ENCODE peak calls at places on chromosomes 13 and 19, in ten cellular contexts. D, J, L, U, Y, M, A, O, G and X are unnamed samples.

GRCh38 chr13:80952158-80952557 is 611.2 kb upstream of the SPRY2 start:
- DNase-seq in D (no peak), J (no peak), L (no peak), U (no peak), Y (no peak), M (no peak), A (no peak), O (no peak), G (no peak), X (no peak)

GRCh38 chr19:1507763-1508506 is 4.9 kb downstream of the ADAMTSL5 start:
- DNase-seq in D (peak; percentile 100), J (peak; percentile 93), L (peak; percentile 92), U (peak; percentile 86), Y (peak; percentile 67), M (peak; percentile 95), A (peak; percentile 93), O (peak; percentile 95), G (peak; percentile 97), X (peak; percentile 91)

GRCh38 chr19:15124572-15125231 is 17.5 kb downstream of the SYDE1 start:
- DNase-seq in D (peak; percentile 90), J (no peak), L (no peak), U (no peak), Y (no peak), M (peak; percentile 90), A (no peak), O (no peak), G (no peak), X (peak; percentile 27)

GRCh38 chr13:44159633-44160279 is 213.9 kb upstream of the SERP2 start:
- DNase-seq in D (no peak), J (no peak), L (no peak), U (peak; percentile 54), Y (no peak), M (no peak), A (peak; percentile 51), O (peak; percentile 58), G (no peak), X (no peak)

GRCh38 chr19:20964798-20965197 is 41.7 kb downstream of the ZNF85 start:
- DNase-seq in D (no peak), J (no peak), L (no peak), U (no peak), Y (no peak), M (no peak), A (no peak), O (no peak), G (no peak), X (peak; percentile 22)

GRCh38 chr19:35142531-35143230 is 374 bp upstream of the FXYD7 start:
- DNase-seq in D (peak; percentile 95), J (peak; percentile 72), L (peak; percentile 40), U (peak; percentile 69), Y (no peak), M (no peak), A (no peak), O (no peak), G (peak; percentile 52), X (no peak)

GRCh38 chr13:37595162-37595561 is 3.4 kb downstream of the POSTN start:
- DNase-seq in D (peak; percentile 72), J (no peak), L (no peak), U (no peak), Y (no peak), M (no peak), A (peak; percentile 73), O (no peak), G (peak; percentile 73), X (no peak)

GRCh38 chr13:98476538-98476966 is 100.4 kb downstream of the STK24 start:
- DNase-seq in D (peak; percentile 97), J (no peak), L (peak; percentile 45), U (peak; percentile 80), Y (peak; percentile 79), M (peak; percentile 72), A (peak; percentile 96), O (peak; percentile 46), G (peak; percentile 82), X (peak; percentile 41)

GRCh38 chr19:16106121-16106520 is 5.6 kb upstream of the RAB8A start:
- DNase-seq in D (peak; percentile 88), J (no peak), L (no peak), U (no peak), Y (no peak), M (no peak), A (peak; percentile 59), O (no peak), G (peak; percentile 43), X (no peak)

GRCh38 chr19:42323852-42324654 is 1.4 kb upstream of the MEGF8 start:
- DNase-seq in D (peak; percentile 80), J (no peak), L (no peak), U (no peak), Y (no peak), M (no peak), A (no peak), O (no peak), G (no peak), X (peak; percentile 10)

GRCh38 chr13:20847298-20847697 is 55.2 kb downstream of the XPO4 start:
- DNase-seq in D (no peak), J (no peak), L (no peak), U (no peak), Y (no peak), M (no peak), A (peak; percentile 26), O (no peak), G (peak; percentile 48), X (no peak)

GRCh38 chr13:30892966-30893365 is 13.1 kb upstream of the MEDAG start:
- DNase-seq in D (no peak), J (peak; percentile 65), L (no peak), U (no peak), Y (no peak), M (peak; percentile 79), A (peak; percentile 56), O (no peak), G (peak; percentile 75), X (peak; percentile 20)

GRCh38 chr13:99065250-99066015 is 87.6 kb upstream of the DOCK9 start:
- DNase-seq in D (no peak), J (no peak), L (no peak), U (no peak), Y (no peak), M (no peak), A (no peak), O (no peak), G (no peak), X (no peak)

GRCh38 chr13:100438059-100438788 is 150.4 kb downstream of the GGACT start:
- DNase-seq in D (no peak), J (no peak), L (no peak), U (no peak), Y (no peak), M (no peak), A (no peak), O (no peak), G (no peak), X (no peak)

GRCh38 chr13:32164622-32165268 is 133.2 kb downstream of the FRY start:
- DNase-seq in D (peak; percentile 34), J (peak; percentile 81), L (no peak), U (peak; percentile 10), Y (no peak), M (no peak), A (peak; percentile 68), O (no peak), G (peak; percentile 84), X (peak; percentile 18)

GRCh38 chr19:33796164-33797100 is at the start of gene KCTD15:
- DNase-seq in D (peak; percentile 92), J (peak; percentile 67), L (peak; percentile 48), U (peak; percentile 37), Y (no peak), M (peak; percentile 64), A (peak; percentile 59), O (no peak), G (peak; percentile 75), X (peak; percentile 59)

GRCh38 chr13:113077953-113078894 is 27.4 kb upstream of the F7 start:
- DNase-seq in D (no peak), J (no peak), L (no peak), U (no peak), Y (no peak), M (peak; percentile 37), A (no peak), O (no peak), G (no peak), X (no peak)
- H3K27me3 ChIP-seq in D (no peaks in the 10 kb centered on the region), J (no peaks in the 10 kb centered on the region), L (no peaks in the 10 kb centered on the region), U (no peaks in the 10 kb centered on the region), Y (no peaks in the 10 kb centered on the region), M (no peaks in the 10 kb centered on the region), A (no peaks in the 10 kb centered on the region), O (no peaks in the 10 kb centered on the region), G (no peaks in the 10 kb centered on the region), X (no peaks in the 10 kb centered on the region)

GRCh38 chr19:29202281-29202680 is 10.7 kb downstream of the UQCRFS1 start:
- DNase-seq in D (no peak), J (no peak), L (no peak), U (no peak), Y (no peak), M (no peak), A (no peak), O (no peak), G (no peak), X (no peak)
- H3K27me3 ChIP-seq in D (no peaks in the 10 kb centered on the region), J (no peaks in the 10 kb centered on the region), L (no peaks in the 10 kb centered on the region), U (no peaks in the 10 kb centered on the region), Y (no peaks in the 10 kb centered on the region), M (no peaks in the 10 kb centered on the region), A (no peaks in the 10 kb centered on the region), O (no peaks in the 10 kb centered on the region), G (no peaks in the 10 kb centered on the region), X (no peaks in the 10 kb centered on the region)

DNA sequence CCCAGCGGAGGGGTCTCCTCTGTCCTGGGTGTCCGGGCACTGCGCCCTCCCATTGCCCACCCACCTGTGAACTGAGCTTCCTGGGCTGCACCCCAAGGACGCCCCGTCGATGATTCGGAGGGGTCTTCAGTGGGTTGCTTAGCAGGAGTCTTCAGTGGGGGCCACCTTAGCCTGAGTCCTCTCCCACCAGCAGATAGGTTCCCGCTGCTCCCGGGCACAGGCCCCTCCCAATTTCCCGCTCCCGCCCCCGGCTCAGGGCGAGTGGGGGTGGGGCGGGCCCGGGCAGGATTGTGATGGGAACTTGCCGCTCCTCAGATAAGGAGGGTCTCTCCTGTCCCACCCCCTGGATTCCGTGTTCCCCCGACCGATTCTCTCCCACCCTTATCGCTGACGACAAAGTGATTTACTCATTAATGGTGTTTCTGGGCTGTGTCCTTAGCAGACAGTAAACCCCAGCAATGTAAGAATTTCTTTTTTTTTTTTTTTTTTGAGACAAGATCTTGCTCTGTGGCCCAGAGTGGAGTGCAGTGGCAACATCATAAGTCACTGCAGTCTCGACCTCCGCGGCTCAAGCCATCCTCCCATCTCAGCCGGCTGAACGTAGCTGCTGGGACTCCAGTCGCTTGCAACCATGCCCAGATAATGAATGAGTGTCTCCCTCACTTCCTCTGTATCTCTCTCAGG is 655 bp upstream of the S1PR5 start:
- DNase-seq in D (peak; percentile 94), J (peak; percentile 55), L (no peak), U (peak; percentile 65), Y (no peak), M (peak; percentile 66), A (no peak), O (peak; percentile 27), G (peak; percentile 27), X (no peak)
- H3K27me3 ChIP-seq in D (peaks cover 33% of the 10 kb centered on the region), J (no peaks in the 10 kb centered on the region), L (peaks cover 90% of the 10 kb centered on the region), U (peaks cover 4% of the 10 kb centered on the region), Y (peaks cover 74% of the 10 kb centered on the region), M (no peaks in the 10 kb centered on the region), A (peaks cover 43% of the 10 kb centered on the region), O (peaks cover 20% of the 10 kb centered on the region), G (peaks cover 62% of the 10 kb centered on the region), X (peaks cover 11% of the 10 kb centered on the region)

DNA sequence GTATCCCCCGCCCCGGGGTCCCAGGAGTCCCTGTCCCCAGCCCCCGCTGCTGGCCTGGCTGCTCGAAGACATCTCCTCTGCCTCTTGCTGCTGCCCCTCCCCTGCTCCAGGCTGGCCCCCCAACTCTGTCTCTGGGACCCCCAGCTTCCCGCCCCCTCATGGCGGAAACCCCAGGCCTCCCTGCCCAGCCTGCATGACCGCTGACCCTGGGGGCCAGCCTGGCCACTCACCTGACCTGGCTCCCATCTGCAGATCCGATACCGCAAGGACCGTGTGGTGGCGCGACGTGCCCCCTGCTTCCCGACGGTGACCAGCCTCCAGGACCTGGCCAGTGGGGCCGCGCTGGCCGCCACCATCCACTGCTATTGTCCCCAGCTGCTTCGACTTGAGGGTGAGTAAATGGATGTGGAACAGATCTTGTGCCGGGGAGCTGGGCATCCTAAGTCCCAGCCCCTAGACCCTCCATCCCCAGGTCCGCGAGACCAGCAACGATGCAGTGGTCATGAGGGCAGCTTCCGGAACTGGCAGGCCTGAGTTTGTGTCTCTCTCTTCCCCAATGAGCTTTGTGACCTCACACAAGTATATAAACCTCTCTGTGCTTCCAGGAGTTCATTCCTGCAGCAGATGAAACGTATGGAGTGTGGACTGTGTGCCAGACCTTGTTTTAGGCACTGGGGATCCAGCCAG is 12.4 kb downstream of the CAMSAP3 start:
- DNase-seq in D (peak; percentile 67), J (no peak), L (no peak), U (no peak), Y (no peak), M (no peak), A (no peak), O (no peak), G (no peak), X (no peak)
- H3K27me3 ChIP-seq in D (no peaks in the 10 kb centered on the region), J (no peaks in the 10 kb centered on the region), L (peaks cover 38% of the 10 kb centered on the region), U (no peaks in the 10 kb centered on the region), Y (no peaks in the 10 kb centered on the region), M (no peaks in the 10 kb centered on the region), A (no peaks in the 10 kb centered on the region), O (no peaks in the 10 kb centered on the region), G (no peaks in the 10 kb centered on the region), X (no peaks in the 10 kb centered on the region)